ENCODE peak calls at places on chromosomes 6 and 20, in four cellular contexts. T is HL-60, E is K562, G is GM12878. M is an unnamed sample.

GRCh38 chr6:33313105-33313708 is 671 bp downstream of the TAPBP start:
- DNase-seq in T (peak), E (peak), G (no peak), M (no peak)

GRCh38 chr20:10033905-10034304 is 882 bp upstream of the ANKEF1 start:
- DNase-seq in T (no peak), E (no peak), G (no peak), M (no peak)

GRCh38 chr6:44456070-44456965 is 68.8 kb downstream of the CDC5L start:
- DNase-seq in T (peak), E (peak), G (no peak), M (peak)

GRCh38 chr6:136317023-136317649 is 27.5 kb upstream of the BCLAF1 start:
- DNase-seq in T (peak), E (peak), G (peak), M (peak)

GRCh38 chr6:139515511-139515910 is 141.1 kb upstream of the CITED2 start:
- DNase-seq in T (no peak), E (no peak), G (no peak), M (no peak)

GRCh38 chr6:63805808-63806572 is 170.4 kb downstream of the PHF3 start:
- DNase-seq in T (peak), E (no peak), G (no peak), M (no peak)

GRCh38 chr6:71349395-71349794 is 60.8 kb downstream of the OGFRL1 start:
- DNase-seq in T (peak), E (peak), G (no peak), M (no peak)

GRCh38 chr20:7959484-7959883 is 19.2 kb upstream of the HAO1 start:
- DNase-seq in T (no peak), E (no peak), G (no peak), M (no peak)

GRCh38 chr20:35307666-35308653 is 15.7 kb upstream of the FAM83C start:
- DNase-seq in T (no peak), E (no peak), G (no peak), M (no peak)

GRCh38 chr6:56843476-56844349 is 111.2 kb upstream of the BEND6 start:
- DNase-seq in T (peak), E (peak), G (peak), M (peak)

GRCh38 chr6:80527552-80528052 is 421.1 kb downstream of the BCKDHB start:
- DNase-seq in T (no peak), E (no peak), G (no peak), M (no peak)

GRCh38 chr6:99495466-99495865 is 19.8 kb downstream of the USP45 start:
- DNase-seq in T (no peak), E (no peak), G (no peak), M (no peak)

GRCh38 chr20:58709703-58710039 is 17.1 kb downstream of the NPEPL1 start:
- DNase-seq in T (no peak), E (no peak), G (no peak), M (no peak)

GRCh38 chr6:158808918-158809678 is 10.1 kb downstream of the EZR start:
- DNase-seq in T (no peak), E (no peak), G (peak), M (no peak)

GRCh38 chr20:50481741-50482140 is 28.4 kb upstream of the PTPN1 start:
- DNase-seq in T (no peak), E (no peak), G (no peak), M (no peak)

GRCh38 chr20:37282558-37282957 is 6.9 kb upstream of the MANBAL start:
- DNase-seq in T (no peak), E (no peak), G (no peak), M (no peak)

GRCh38 chr20:63567382-63568169 is 6.5 kb downstream of the HELZ2 start:
- DNase-seq in T (no peak), E (no peak), G (peak), M (peak)

GRCh38 chr20:62120990-62121775 is 1.1 kb upstream of the LSM14B start:
- DNase-seq in T (peak), E (no peak), G (no peak), M (no peak)

GRCh38 chr6:41283597-41283996 is 2.9 kb downstream of the TREM1 start:
- DNase-seq in T (no peak), E (no peak), G (no peak), M (no peak)

GRCh38 chr20:25341716-25342680 is 48.6 kb downstream of the ABHD12 start:
- DNase-seq in T (no peak), E (no peak), G (no peak), M (no peak)

GRCh38 chr20:59560588-59561227 is 43.6 kb upstream of the PHACTR3 start:
- DNase-seq in T (peak), E (peak), G (no peak), M (no peak)

GRCh38 chr20:51121901-51122412 is 99.0 kb upstream of the KCNG1 start:
- DNase-seq in T (no peak), E (no peak), G (no peak), M (no peak)

DNA sequence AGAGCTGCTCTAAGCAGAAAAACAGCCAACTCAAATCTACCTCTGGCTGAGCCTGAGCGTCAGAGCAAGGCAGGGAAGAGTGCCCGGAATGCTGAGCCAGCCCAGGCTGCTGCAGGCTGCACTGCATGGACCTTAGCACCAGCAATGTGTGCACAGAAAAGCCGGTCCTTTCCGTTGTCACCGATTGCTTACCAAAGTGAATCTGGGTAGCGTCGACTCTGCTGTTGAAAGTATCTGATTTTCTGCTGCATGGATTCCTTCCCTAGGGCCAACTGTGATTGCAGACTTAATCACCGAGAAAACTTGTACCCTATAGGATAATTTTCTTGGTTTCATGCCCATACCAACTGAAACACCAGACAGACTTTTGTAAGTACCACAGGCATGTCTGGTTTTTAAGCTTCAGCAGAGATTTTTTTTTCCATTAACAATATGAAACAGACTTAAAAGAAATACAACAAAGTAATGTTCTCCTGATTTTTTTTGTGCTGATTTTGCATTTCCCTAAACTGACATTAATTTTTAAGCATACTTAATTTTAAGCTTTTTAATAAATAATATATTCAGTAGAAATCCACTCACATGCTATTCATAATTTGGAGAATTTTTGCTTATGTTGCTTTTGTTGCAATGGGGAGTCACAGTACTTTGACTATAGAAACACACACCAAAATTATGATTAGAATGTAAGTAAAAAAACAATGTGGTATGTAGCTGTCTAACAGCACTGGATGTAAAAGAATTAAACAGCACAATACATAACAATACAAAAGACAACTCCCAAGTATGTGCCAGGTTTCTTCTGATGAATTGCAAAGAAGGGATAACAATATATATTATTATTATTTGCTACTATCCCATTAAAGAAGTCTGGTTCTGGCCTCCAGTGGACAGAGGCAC is 218.0 kb downstream of the THBS2 start:
- DNase-seq in T (no peak), E (no peak), G (no peak), M (no peak)
- TF ChIP-seq SPI1 in T (no peak), E (no peak), G (no peak), M (no peak)

GRCh38 chr6:27547157-27548075 is 74.5 kb upstream of the ZNF184 start:
- DNase-seq in T (no peak), E (peak), G (peak), M (no peak)
- TF ChIP-seq SPI1 in T (no peak), E (peak), G (no peak), M (no peak)

GRCh38 chr6:4603856-4604369 is 172.3 kb upstream of the CDYL start:
- DNase-seq in T (no peak), E (no peak), G (no peak), M (no peak)

GRCh38 chr6:4599924-4600323 is 176.3 kb upstream of the CDYL start:
- DNase-seq in T (no peak), E (no peak), G (no peak), M (no peak)

GRCh38 chr6:4603291-4603690 is 172.9 kb upstream of the CDYL start:
- DNase-seq in T (peak), E (no peak), G (no peak), M (no peak)

GRCh38 chr6:4593891-4594445 is 182.2 kb upstream of the CDYL start:
- DNase-seq in T (no peak), E (no peak), G (no peak), M (no peak)

DNA sequence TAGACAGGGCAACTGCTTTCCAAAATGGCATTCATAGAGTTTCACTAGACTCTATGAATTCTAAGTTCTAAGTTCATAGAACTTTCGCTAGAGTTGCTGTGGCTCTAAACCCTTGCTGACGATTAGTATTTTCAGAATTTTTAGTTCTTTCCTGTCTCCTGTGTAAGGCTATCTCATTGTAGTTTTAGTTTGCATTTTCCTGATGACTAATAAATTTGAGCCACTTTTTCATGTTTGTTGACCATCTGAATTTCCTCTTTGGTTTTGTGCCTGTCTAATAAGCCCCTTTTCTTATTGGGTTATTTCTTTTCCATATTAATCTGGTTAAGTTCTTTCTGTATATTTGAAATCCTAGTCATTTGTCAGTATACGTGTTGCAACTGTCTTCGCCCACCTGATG is 177.8 kb upstream of the CDYL start:
- DNase-seq in T (no peak), E (no peak), G (no peak), M (no peak)
- TF ChIP-seq SPI1 in T (no peak), E (no peak), G (no peak), M (no peak)

DNA sequence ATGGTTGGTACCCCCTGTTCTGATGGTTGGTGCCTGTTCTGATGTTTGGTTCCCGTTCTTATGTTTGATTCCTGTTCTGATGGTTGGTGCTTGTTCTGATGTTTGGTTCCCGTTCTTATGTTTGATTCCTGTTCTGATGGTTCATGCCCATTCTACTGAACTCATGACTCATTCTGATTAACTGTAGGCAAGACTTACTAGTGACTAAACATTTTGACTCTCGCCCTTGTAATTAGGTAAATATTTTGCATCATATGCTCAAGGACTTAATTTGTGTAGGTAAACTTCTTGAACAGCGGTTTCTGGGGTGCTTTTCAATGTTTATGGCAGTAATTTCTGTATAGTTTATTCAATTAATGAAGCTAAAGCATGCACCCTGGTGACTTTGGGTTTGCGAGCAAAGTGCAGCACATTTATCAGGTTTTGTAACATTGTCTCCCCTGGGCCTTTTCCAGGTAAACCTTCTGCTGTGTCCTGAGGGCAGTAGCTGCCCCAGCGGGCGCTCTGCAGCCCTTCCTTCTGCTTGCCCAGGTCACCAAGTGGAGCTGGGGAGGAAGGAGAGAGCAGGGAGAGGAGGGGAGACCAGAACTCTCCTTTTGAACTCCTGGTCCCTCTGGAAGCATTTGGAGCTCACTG is 145.8 kb downstream of the DLL1 start:
- DNase-seq in T (no peak), E (no peak), G (no peak), M (no peak)
- TF ChIP-seq SPI1 in T (no peak), E (no peak), G (no peak), M (no peak)

GRCh38 chr6:3001773-3002293 is 2.1 kb downstream of the NQO2 start:
- DNase-seq in T (peak), E (peak), G (no peak), M (no peak)
- TF ChIP-seq SPI1 in T (peak), E (peak), G (no peak), M (no peak)

GRCh38 chr6:37818536-37819176 is 871 bp upstream of the ZFAND3 start:
- DNase-seq in T (peak), E (peak), G (no peak), M (peak)

GRCh38 chr6:37819177-37819801 is at the start of gene ZFAND3:
- DNase-seq in T (peak), E (peak), G (peak), M (peak)

GRCh38 chr6:37821449-37821848 is 1.9 kb downstream of the ZFAND3 start:
- DNase-seq in T (no peak), E (no peak), G (no peak), M (no peak)

GRCh38 chr6:37820713-37821069 is 1.2 kb downstream of the ZFAND3 start:
- DNase-seq in T (no peak), E (no peak), G (no peak), M (no peak)

DNA sequence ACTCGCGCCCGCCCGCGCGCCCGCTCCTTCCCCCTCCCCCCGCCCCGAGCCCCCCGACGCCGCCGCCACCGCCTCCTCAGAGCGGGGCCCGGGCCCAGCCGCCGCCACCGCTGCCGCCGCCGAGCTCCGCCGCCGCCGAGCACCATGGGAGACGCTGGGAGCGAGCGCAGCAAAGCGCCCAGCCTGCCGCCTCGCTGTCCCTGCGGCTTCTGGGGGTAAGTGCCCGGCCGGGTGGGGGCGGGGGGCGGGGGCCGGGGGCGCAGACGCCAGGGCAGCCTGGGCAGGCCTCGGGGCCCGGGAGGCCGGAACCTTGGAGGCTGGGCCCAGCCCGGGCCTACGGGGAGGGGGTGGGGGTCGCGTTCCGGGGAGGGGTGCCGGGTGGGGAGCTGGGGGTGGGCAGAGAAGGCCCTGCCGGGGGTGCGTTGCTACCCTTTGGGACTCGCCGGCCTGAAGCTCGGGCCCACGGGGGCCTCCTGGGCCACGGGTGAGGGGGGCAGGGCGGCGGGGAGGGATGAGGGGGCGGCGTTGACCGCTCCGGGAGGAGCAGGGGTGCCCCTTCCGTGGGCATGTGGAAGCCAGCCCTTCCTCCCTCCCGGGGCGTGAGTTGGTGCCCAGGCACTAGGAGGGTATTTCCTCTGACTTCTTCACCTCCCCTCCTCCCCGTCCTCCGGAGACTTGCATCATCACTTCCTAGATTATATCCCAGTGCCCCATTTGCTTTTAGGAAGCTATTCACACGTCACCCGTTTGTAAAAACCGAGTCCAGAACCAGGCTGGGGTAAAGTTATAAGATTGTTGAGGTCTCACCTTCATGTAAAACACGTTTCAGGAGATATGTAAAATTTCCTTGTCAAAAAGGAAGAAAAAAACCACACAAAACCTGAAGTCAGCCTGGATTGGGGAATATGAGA is 530 bp downstream of the ZFAND3 start:
- DNase-seq in T (peak), E (no peak), G (peak), M (no peak)
- TF ChIP-seq SPI1 in T (no peak), E (no peak), G (no peak), M (no peak)

M was measured in GM12891.